ENCODE peak calls at places on chromosomes 3 and 15, in four cellular contexts. K, Y, X and I are unnamed samples.

GRCh38 chr15:63494406-63494805 is 10.0 kb upstream of the USP3 start:
- DNase-seq in K (no peak), Y (no peak), X (no peak), I (no peak)

GRCh38 chr3:59163953-59164352 is 114.1 kb upstream of the CFAP20DC start:
- DNase-seq in K (no peak), Y (peak), X (peak), I (no peak)

GRCh38 chr3:151766454-151766853 is 32.7 kb downstream of the AADACL2 start:
- DNase-seq in K (no peak), Y (peak), X (peak), I (no peak)

GRCh38 chr3:170448530-170449110 is 30.0 kb downstream of the CLDN11 start:
- DNase-seq in K (no peak), Y (no peak), X (no peak), I (no peak)

GRCh38 chr3:143001034-143001368 is 369 bp upstream of the U2SURP start:
- DNase-seq in K (peak), Y (no peak), X (no peak), I (no peak)

GRCh38 chr3:33047842-33048834 is 48.8 kb downstream of the GLB1 start:
- DNase-seq in K (no peak), Y (no peak), X (no peak), I (no peak)

GRCh38 chr3:44323341-44323955 is 15.1 kb upstream of the TCAIM start:
- DNase-seq in K (peak), Y (peak), X (peak), I (peak)

GRCh38 chr3:83403927-83404326 is 1554.9 kb upstream of the CADM2 start:
- DNase-seq in K (no peak), Y (no peak), X (no peak), I (no peak)

GRCh38 chr3:14252321-14253021 is 73.9 kb downstream of the LSM3 start:
- DNase-seq in K (no peak), Y (no peak), X (peak), I (no peak)

GRCh38 chr3:42497009-42497731 is 5.3 kb upstream of the VIPR1 start:
- DNase-seq in K (no peak), Y (peak), X (peak), I (peak)

GRCh38 chr15:61146643-61147230 is 82.4 kb downstream of the RORA start:
- DNase-seq in K (no peak), Y (no peak), X (no peak), I (no peak)

GRCh38 chr15:70111203-70112017 is 13.7 kb upstream of the TLE3 start:
- DNase-seq in K (peak), Y (peak), X (peak), I (peak)

GRCh38 chr3:45992133-45992729 is 3.4 kb downstream of the FYCO1 start:
- DNase-seq in K (peak), Y (no peak), X (no peak), I (peak)

GRCh38 chr15:85312486-85312885 is 67.9 kb upstream of the AKAP13 start:
- DNase-seq in K (no peak), Y (peak), X (peak), I (peak)

GRCh38 chr15:70954176-70954575 is 61.5 kb downstream of the LRRC49 start:
- DNase-seq in K (no peak), Y (no peak), X (peak), I (no peak)

GRCh38 chr3:159669024-159669476 is 319.6 kb upstream of the IL12A start:
- DNase-seq in K (no peak), Y (peak), X (peak), I (no peak)

GRCh38 chr15:100959066-100960050 is 40.2 kb downstream of the LRRK1 start:
- DNase-seq in K (no peak), Y (no peak), X (no peak), I (no peak)

GRCh38 chr3:47475029-47475569 is 642 bp downstream of the SCAP start:
- DNase-seq in K (no peak), Y (peak), X (peak), I (peak)

GRCh38 chr3:56862352-56863062 is 60.8 kb upstream of the ARHGEF3 start:
- DNase-seq in K (no peak), Y (peak), X (peak), I (no peak)

GRCh38 chr15:45962733-45963132 is 327.9 kb downstream of the SQOR start:
- DNase-seq in K (no peak), Y (no peak), X (no peak), I (no peak)
- TF ChIP-seq CTCF in K (no peak), Y (no peak), X (no peak), I (no peak)

GRCh38 chr3:155325263-155325835 is 31.9 kb upstream of the STRIT1 start:
- DNase-seq in K (no peak), Y (no peak), X (peak), I (no peak)
- H3K27ac ChIP-seq in K (no peak), Y (no peak), X (no peak), I (no peak)

GRCh38 chr15:43541785-43542184 is 24.4 kb downstream of the MAP1A start:
- DNase-seq in K (no peak), Y (no peak), X (no peak), I (no peak)

GRCh38 chr15:43547539-43547938 is 30.1 kb downstream of the MAP1A start:
- DNase-seq in K (no peak), Y (no peak), X (no peak), I (no peak)

GRCh38 chr15:43550527-43551363 is 33.3 kb downstream of the MAP1A start:
- DNase-seq in K (no peak), Y (no peak), X (peak), I (no peak)

GRCh38 chr15:43544266-43544665 is 26.9 kb downstream of the MAP1A start:
- DNase-seq in K (no peak), Y (no peak), X (no peak), I (no peak)

DNA sequence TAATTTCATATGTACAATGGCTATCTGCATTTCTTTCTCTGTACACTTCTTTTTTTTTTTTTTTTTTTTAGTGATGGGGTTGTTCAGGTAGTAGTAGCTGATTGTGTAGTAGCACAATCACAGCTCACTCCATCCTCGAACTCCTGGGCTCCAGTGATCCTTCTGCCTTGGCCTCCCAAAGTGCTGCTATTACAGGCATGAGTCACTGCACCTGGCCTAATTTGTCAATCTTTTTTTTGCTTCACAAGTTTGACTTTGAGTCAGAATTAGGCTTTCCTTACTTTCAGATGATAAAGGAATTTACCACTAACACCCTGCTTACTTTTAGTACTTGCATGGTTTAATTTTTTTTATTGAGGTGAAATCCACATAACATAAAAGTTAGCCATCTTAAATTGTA is 28.0 kb downstream of the MAP1A start:
- DNase-seq in K (no peak), Y (no peak), X (no peak), I (no peak)
- H3K4me3 ChIP-seq in K (no peak), Y (no peak), X (no peak), I (no peak)

GRCh38 chr15:62337934-62338333 is 172.8 kb upstream of the C2CD4B start:
- DNase-seq in K (no peak), Y (no peak), X (no peak), I (no peak)
- TF ChIP-seq CTCF in K (no peak), Y (no peak), X (no peak), I (no peak)

GRCh38 chr3:194536883-194537637 is 50.3 kb upstream of the ATP13A3 start:
- DNase-seq in K (peak), Y (no peak), X (no peak), I (no peak)

GRCh38 chr3:194540268-194540937 is 53.6 kb upstream of the ATP13A3 start:
- DNase-seq in K (peak), Y (no peak), X (no peak), I (no peak)

GRCh38 chr3:194534243-194534642 is 47.4 kb upstream of the ATP13A3 start:
- DNase-seq in K (no peak), Y (no peak), X (no peak), I (no peak)

GRCh38 chr3:194539498-194539897 is 52.7 kb upstream of the ATP13A3 start:
- DNase-seq in K (no peak), Y (no peak), X (no peak), I (no peak)

GRCh38 chr3:194537732-194538247 is 51.0 kb upstream of the ATP13A3 start:
- DNase-seq in K (no peak), Y (peak), X (peak), I (no peak)
- H3K27ac ChIP-seq in K (no peak), Y (no peak), X (no peak), I (no peak)